ENCODE peak calls at places on chromosome 15, in five cellular contexts. M is upper lobe of right lung; J is H9; X is fibroblast of lung; V is CD8-positive, alpha-beta memory T cell. U is an unnamed sample. For H3K27me3 and H3K9me3, the result is how much of the 10 kb centered on the place peaks cover.

GRCh38 chr15:85580914-85581313 is 200.5 kb downstream of the AKAP13 start:
- DNase-seq in M (peak), X (no peak), V (peak), J (no peak), U (no peak)

GRCh38 chr15:89051875-89052274 is 36.4 kb upstream of the ABHD2 start:
- DNase-seq in X (peak), J (no peak), V (no peak), M (no peak), U (no peak)

GRCh38 chr15:27990411-27991338 is 108.4 kb downstream of the OCA2 start:
- DNase-seq in X (no peak), V (no peak), M (no peak), J (no peak), U (no peak)

GRCh38 chr15:80747317-80748053 is 31.7 kb upstream of the CEMIP start:
- DNase-seq in J (peak), X (no peak), M (no peak), V (no peak), U (no peak)

GRCh38 chr15:53837263-53837662 is 77.8 kb upstream of the WDR72 start:
- DNase-seq in V (no peak), X (no peak), J (no peak), M (peak), U (no peak)

GRCh38 chr15:78976691-78977090 is 31.8 kb upstream of the CTSH start:
- DNase-seq in M (no peak), V (no peak), J (no peak), X (no peak), U (no peak)

GRCh38 chr15:66505818-66506217 is 692 bp downstream of the ZWILCH start:
- DNase-seq in X (no peak), M (no peak), J (no peak), V (no peak), U (no peak)

GRCh38 chr15:27638950-27639349 is 460.2 kb downstream of the OCA2 start:
- DNase-seq in M (no peak), X (no peak), V (no peak), J (no peak), U (no peak)

GRCh38 chr15:99755692-99756409 is 22.6 kb upstream of the LYSMD4 start:
- DNase-seq in M (no peak), J (peak), X (peak), V (no peak), U (peak)

GRCh38 chr15:75830910-75831805 is 12.1 kb upstream of the UBE2Q2 start:
- DNase-seq in V (no peak), J (no peak), X (no peak), M (no peak), U (no peak)

GRCh38 chr15:29874977-29875376 is 52.7 kb upstream of the TJP1 start:
- DNase-seq in M (no peak), V (no peak), J (no peak), X (no peak), U (no peak)

GRCh38 chr15:62165029-62165792 is at the start of gene C2CD4B:
- DNase-seq in X (no peak), M (peak), J (peak), V (peak), U (no peak)

GRCh38 chr15:62248277-62248974 is 83.3 kb upstream of the C2CD4B start:
- DNase-seq in X (no peak), J (no peak), M (no peak), V (no peak), U (no peak)

GRCh38 chr15:87866961-87867360 is 389.6 kb downstream of the NTRK3 start:
- DNase-seq in X (no peak), M (no peak), V (no peak), J (peak), U (no peak)

GRCh38 chr15:84638103-84638502 is 16.0 kb downstream of the WDR73 start:
- DNase-seq in M (no peak), V (no peak), J (peak), X (no peak), U (peak)

GRCh38 chr15:80613762-80614365 is 81.2 kb upstream of the ABHD17C start:
- DNase-seq in J (no peak), V (no peak), X (no peak), M (no peak), U (no peak)

GRCh38 chr15:47675735-47676134 is 41.6 kb upstream of the SEMA6D start:
- DNase-seq in M (no peak), V (no peak), X (no peak), J (peak), U (no peak)

GRCh38 chr15:35289029-35289617 is 204.0 kb upstream of the NANOGP8 start:
- DNase-seq in X (peak), M (no peak), J (no peak), V (no peak), U (no peak)

GRCh38 chr15:80835338-80835737 is 56.2 kb downstream of the CEMIP start:
- DNase-seq in M (no peak), X (no peak), J (peak), V (no peak), U (no peak)

GRCh38 chr15:55289573-55290360 is at the start of gene RAB27A:
- DNase-seq in X (peak), V (peak), J (peak), M (peak), U (peak)

GRCh38 chr15:85473455-85473854 is 93.1 kb downstream of the AKAP13 start:
- DNase-seq in J (no peak), M (no peak), X (peak), V (no peak), U (no peak)

GRCh38 chr15:62941719-62942118 is 100.8 kb upstream of the TPM1 start:
- DNase-seq in J (no peak), M (no peak), V (no peak), X (no peak), U (no peak)

DNA sequence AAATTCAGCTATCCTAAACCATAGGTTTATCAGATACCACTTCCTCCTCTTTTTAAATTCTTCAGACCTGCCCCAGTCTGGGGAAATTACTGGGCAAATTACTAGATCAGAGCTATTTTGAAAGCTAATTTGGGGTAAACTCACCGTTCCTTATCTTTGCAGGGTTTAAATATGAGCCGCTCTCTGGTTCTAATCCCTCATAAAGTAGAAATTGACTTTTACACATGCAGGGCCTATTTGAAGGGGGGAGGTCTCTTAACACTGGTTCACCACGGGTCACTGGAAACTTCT is 11.0 kb upstream of the MEIS2 start:
- DNase-seq in M (no peak), V (no peak), X (no peak), J (no peak), U (no peak)
- H3K27me3 ChIP-seq in M (half or more), V (under half), X (under half), J (half or more), U (under half)

DNA sequence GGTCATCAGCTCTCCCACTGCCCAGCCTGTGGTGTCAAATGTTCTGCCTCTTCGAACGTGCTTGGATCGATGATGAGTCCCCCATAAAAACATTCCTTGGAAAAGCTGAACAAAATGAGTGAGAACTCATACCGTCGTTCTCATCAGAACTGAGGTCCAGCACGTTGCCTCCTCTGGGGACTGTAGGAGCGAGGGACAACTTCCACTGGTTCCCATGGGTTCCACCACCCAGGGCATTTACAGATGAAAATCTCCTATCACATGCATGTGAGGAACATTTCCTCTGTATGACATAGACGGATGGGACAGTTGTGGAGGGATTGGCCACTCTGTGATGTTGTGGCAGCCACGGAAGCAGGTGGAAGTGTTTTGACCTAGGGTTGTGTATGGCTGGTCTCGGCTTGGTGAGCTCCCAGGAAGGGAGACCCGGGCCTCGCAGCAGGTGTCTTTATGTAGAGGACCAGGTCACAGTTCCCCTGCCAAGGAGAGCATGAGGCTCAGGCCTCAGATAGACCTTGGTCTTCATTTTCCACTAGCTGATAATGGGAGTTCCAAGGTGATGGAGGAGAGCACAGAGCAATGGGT is 113.0 kb downstream of the SNRPN start:
- DNase-seq in M (peak), V (no peak), J (no peak), X (no peak), U (no peak)
- H3K9me3 ChIP-seq in M (half or more), V (half or more), J (half or more), X (half or more), U (under half)

DNA sequence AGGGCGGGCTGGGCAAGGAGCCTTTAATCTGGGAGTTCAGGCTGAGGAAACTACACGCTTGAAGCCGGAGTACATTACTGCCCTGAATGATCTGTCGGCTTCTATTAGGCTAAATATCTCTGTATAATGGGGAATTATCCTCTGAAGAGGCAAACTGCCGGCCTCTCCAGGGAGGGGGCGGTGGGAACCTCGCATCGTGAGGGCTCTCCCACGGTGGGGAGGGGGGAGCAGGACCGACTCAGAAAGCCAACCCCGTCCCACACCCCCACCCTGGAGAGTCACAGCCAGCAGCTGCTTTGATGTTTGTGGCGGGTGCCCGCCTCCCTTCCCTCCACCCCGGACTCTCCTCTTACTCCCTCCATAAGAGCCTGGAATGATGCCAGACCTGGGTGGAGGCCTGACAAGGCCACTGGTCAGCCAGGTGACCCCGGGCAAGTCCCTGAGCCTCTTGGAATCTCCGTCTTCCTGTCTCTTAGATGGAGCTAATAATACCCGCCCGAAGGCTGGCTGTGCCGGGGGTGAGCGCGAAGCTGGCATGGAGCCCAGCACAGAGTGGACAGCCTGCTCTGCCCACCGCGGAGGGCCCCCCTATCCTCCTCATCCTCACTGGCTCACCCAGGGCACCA is 63.4 kb upstream of the LINGO1 start:
- DNase-seq in V (no peak), X (no peak), J (no peak), M (no peak), U (no peak)
- H3K27me3 ChIP-seq in V (under half), X (under half), J (under half), M (half or more), U (under half)

GRCh38 chr15:20271647-20272046 is 270.0 kb downstream of the GOLGA6L6 start:
- DNase-seq in M (no peak), X (no peak), J (no peak), V (no peak), U (no peak)
- H3K9me3 ChIP-seq in M (under half), X (under half), J (half or more), V (under half), U (under half)

DNA sequence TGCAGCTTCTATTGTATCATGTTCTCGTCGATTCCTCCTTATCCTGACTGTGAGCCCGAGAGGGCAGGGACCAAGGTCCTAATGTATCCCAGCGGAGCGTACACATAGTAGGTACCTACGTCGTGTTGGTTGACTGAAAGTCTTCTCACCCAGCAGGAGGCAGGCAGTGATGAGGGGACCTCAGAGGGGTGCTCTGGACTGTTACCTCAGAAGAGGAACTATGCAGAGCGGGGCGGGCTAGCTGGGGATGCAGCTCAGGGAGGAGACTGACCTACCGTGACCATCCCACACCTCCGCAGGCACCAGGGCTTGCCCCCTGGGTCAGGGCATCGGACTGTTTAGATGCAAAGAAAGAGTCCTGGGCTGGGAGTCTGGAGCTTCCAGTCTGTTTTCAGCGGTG is 11.4 kb downstream of the CHAC1 start:
- DNase-seq in J (no peak), V (no peak), X (no peak), M (no peak), U (no peak)
- H3K27me3 ChIP-seq in J (under half), V (under half), X (under half), M (under half), U (under half)

GRCh38 chr15:91302588-91303439 is 202.8 kb downstream of the SV2B start:
- DNase-seq in V (no peak), M (no peak), J (peak), X (peak), U (peak)
- H3K9me3 ChIP-seq in V (under half), M (under half), J (under half), X (under half), U (under half)

DNA sequence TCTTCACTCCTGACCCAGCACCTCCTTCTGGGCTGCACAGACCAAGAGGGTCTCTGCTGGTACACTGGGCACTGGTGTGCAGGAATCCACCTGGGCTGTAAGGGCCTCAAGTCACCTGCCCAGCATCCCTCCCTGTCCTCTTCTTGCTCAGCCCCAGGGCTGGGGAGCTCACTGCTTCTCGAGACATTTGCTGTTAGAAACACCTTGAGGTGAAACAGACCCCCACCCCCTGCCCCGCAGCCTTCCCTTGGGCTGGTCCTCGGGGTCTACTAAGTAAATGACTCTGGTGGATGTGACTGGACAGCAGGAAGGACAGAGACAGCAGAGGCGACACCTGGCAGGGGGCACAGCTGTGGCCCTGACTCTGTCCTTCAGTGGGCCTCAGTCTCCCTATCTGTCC is 29.1 kb downstream of the LOXL1 start:
- DNase-seq in J (no peak), M (peak), V (no peak), X (no peak), U (no peak)
- H3K27me3 ChIP-seq in J (under half), M (under half), V (under half), X (under half), U (under half)

GRCh38 chr15:46413799-46414198 is 779.0 kb downstream of the SQOR start:
- DNase-seq in M (no peak), V (no peak), J (no peak), X (peak), U (no peak)
- H3K9me3 ChIP-seq in M (under half), V (under half), J (under half), X (under half), U (under half)

DNA sequence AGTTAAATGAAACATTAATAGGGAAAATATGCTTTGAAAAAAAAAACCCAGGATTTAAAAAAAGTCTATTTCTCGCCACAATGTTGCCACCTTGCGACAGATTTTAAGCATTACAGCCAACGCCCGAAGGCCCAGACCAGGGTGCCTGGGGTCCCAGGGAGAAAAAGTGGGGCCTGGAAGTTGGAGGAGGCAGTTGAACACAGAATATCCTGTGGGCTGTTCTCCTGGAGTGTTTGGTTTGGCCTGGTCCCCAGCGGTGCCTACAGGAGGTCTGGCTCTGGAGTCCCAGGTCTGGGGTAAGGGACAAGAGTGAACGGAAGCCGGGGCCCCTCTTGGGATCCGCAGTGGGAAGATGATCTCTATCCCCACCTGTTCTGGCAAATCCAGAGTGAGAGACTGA is 3.4 kb downstream of the RNU6-1 start:
- DNase-seq in M (no peak), V (peak), X (peak), J (no peak), U (no peak)
- H3K27me3 ChIP-seq in M (under half), V (under half), X (half or more), J (half or more), U (under half)

DNA sequence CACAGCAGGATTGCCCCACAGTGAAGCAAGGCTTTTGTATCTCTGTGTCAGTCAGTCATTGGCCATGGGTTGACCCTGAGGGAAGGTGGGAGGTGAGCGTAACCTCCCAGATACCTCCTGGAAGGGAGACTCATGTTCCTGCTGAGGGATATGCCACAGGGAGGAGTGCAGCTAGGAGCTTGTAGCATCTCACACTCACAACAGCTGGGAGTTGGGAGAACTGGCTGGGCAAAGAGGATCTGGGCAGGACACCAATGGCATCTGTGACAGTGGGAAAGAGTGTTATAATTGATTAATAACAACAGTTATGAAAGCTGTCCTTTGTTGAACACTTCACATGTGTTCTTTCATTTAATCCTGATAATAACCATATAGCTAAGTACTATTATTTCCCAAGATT is 171.0 kb downstream of the TLE3 start:
- DNase-seq in J (peak), M (no peak), X (no peak), V (no peak), U (no peak)
- H3K9me3 ChIP-seq in J (under half), M (under half), X (under half), V (under half), U (under half)